ENCODE peak calls at places on chromosomes 12 and 14, in ten cellular contexts. N is effector memory CD4-positive, alpha-beta T cell; A is SW480; R is retina; V is left ventricle myocardium inferior; L is fibroblast of lung; W is stimulated activated CD4-positive, alpha-beta T cell treated with anti-CD3 and anti-CD28 coated beads, Interleukin-1b, Interleukin-23, amount 100 ng/mL, for 4 hours; F is PC-3; B is HCEC 1CT; G is GM04504. K is an unnamed sample.
A peak's percentile ranks its signal among the peaks of the same experiment; 100 is the strongest.

GRCh38 chr14:39731912-39732311 is 299.7 kb upstream of the FBXO33 start:
- DNase-seq in R (no peak), F (peak; percentile 21), N (no peak), L (no peak), A (no peak), W (no peak), B (no peak), G (no peak), V (no peak), K (no peak)

GRCh38 chr14:32252030-32252670 is 49.1 kb upstream of the RNU6-8 start:
- DNase-seq in R (peak; percentile 76), V (no peak), A (peak; percentile 79), B (peak; percentile 73), G (peak; percentile 47), N (peak; percentile 8), W (no peak), F (peak; percentile 85), L (peak; percentile 69), K (no peak)

GRCh38 chr14:91327661-91328312 is 83.3 kb upstream of the GPR68 start:
- DNase-seq in N (no peak), V (no peak), A (no peak), F (no peak), W (no peak), R (no peak), G (no peak), L (no peak), B (no peak), K (no peak)

GRCh38 chr12:54024127-54024526 is 4.1 kb upstream of the HOXC6 start:
- DNase-seq in B (no peak), A (no peak), L (no peak), F (no peak), R (no peak), N (no peak), G (no peak), W (no peak), V (no peak), K (no peak)

GRCh38 chr12:42846782-42847181 is 257.2 kb upstream of the PRICKLE1 start:
- DNase-seq in G (no peak), V (no peak), F (no peak), R (no peak), W (no peak), B (no peak), N (no peak), L (no peak), A (no peak), K (no peak)

GRCh38 chr12:89156862-89157262 is 195.4 kb downstream of the DUSP6 start:
- DNase-seq in W (no peak), L (peak; percentile 79), N (no peak), R (no peak), A (no peak), B (peak; percentile 66), G (peak; percentile 69), V (no peak), F (no peak), K (no peak)

GRCh38 chr12:29208060-29208459 is 59.0 kb downstream of the FAR2 start:
- DNase-seq in W (no peak), G (no peak), B (no peak), F (no peak), L (no peak), R (no peak), V (no peak), A (no peak), N (no peak), K (no peak)

GRCh38 chr12:12592930-12593329 is 18.7 kb upstream of the CREBL2 start:
- DNase-seq in N (no peak), G (peak; percentile 11), A (peak; percentile 69), W (no peak), L (peak; percentile 71), F (peak; percentile 62), V (no peak), B (peak; percentile 46), R (no peak), K (no peak)

GRCh38 chr12:34295366-34296142 is 273.3 kb downstream of the ALG10 start:
- DNase-seq in R (no peak), B (no peak), A (no peak), N (no peak), L (no peak), G (no peak), F (no peak), V (peak; percentile 3), W (no peak), K (no peak)

GRCh38 chr12:65958456-65958855 is 134.2 kb downstream of the HMGA2 start:
- DNase-seq in R (no peak), G (no peak), V (no peak), L (no peak), W (no peak), A (no peak), B (peak; percentile 0), N (no peak), F (peak; percentile 93), K (peak; percentile 75)

GRCh38 chr12:48865141-48865440 is 579 bp downstream of the RND1 start:
- DNase-seq in F (no peak), B (no peak), R (no peak), A (no peak), G (no peak), N (no peak), L (no peak), W (no peak), V (no peak), K (no peak)

GRCh38 chr12:51450816-51451215 is 26.2 kb downstream of the SLC4A8 start:
- DNase-seq in R (no peak), A (no peak), B (no peak), V (no peak), G (no peak), N (no peak), L (no peak), W (no peak), F (no peak), K (no peak)

GRCh38 chr12:117582135-117582784 is 220.8 kb upstream of the NOS1 start:
- DNase-seq in G (peak; percentile 18), F (no peak), N (no peak), L (no peak), V (no peak), B (no peak), A (no peak), R (no peak), W (no peak), K (no peak)

GRCh38 chr12:99131761-99132199 is 486.7 kb downstream of the APAF1 start:
- DNase-seq in R (peak; percentile 78), A (no peak), F (no peak), N (no peak), G (no peak), B (no peak), L (peak; percentile 41), V (peak; percentile 54), W (no peak), K (no peak)

GRCh38 chr12:21353487-21353886 is 18.8 kb upstream of the SLCO1A2 start:
- DNase-seq in G (no peak), N (no peak), W (no peak), V (no peak), R (no peak), B (no peak), F (no peak), L (no peak), A (no peak), K (no peak)

GRCh38 chr12:2285462-2285861 is 232.7 kb downstream of the CACNA1C start:
- DNase-seq in B (no peak), V (no peak), G (no peak), R (no peak), F (no peak), L (no peak), N (no peak), A (no peak), W (no peak), K (no peak)

GRCh38 chr12:108955225-108955835 is 65.5 kb downstream of the SVOP start:
- DNase-seq in N (no peak), W (no peak), L (peak; percentile 46), V (peak; percentile 47), F (peak; percentile 41), A (peak; percentile 54), R (peak; percentile 48), B (no peak), G (peak; percentile 5), K (peak; percentile 84)

GRCh38 chr12:115375188-115375991 is 691.4 kb upstream of the TBX3 start:
- DNase-seq in L (peak; percentile 85), F (peak; percentile 74), B (peak; percentile 42), A (peak; percentile 64), W (no peak), N (no peak), G (peak; percentile 38), R (no peak), V (no peak), K (peak; percentile 83)

GRCh38 chr14:105843444-105844046 is 317.2 kb downstream of the TMEM121 start:
- DNase-seq in F (no peak), A (no peak), N (no peak), R (no peak), W (no peak), L (no peak), V (no peak), G (no peak), B (no peak), K (no peak)

GRCh38 chr12:65535951-65536350 is 257.5 kb downstream of the MSRB3 start:
- DNase-seq in F (no peak), R (no peak), N (no peak), B (no peak), V (no peak), W (no peak), A (no peak), G (no peak), L (peak; percentile 49), K (no peak)

GRCh38 chr14:54338696-54339317 is 58.0 kb upstream of the CDKN3 start:
- DNase-seq in B (peak; percentile 43), N (no peak), V (no peak), G (no peak), F (peak; percentile 93), R (no peak), L (peak; percentile 67), A (peak; percentile 25), W (no peak), K (no peak)

GRCh38 chr14:93619176-93619793 is 169.0 kb downstream of the PRIMA1 start:
- DNase-seq in R (peak; percentile 31), G (peak; percentile 15), V (no peak), F (peak; percentile 68), A (peak; percentile 42), W (no peak), L (peak; percentile 34), N (no peak), B (peak; percentile 48), K (peak; percentile 32)

GRCh38 chr14:95507701-95508103 is 8.7 kb downstream of the SYNE3 start:
- DNase-seq in G (no peak), V (no peak), W (no peak), R (no peak), F (peak; percentile 78), B (peak; percentile 71), L (peak; percentile 87), A (peak; percentile 89), N (no peak), K (peak; percentile 66)

GRCh38 chr12:109762071-109762672 is 48.5 kb downstream of the FAM222A start:
- DNase-seq in V (no peak), L (no peak), N (no peak), F (no peak), G (no peak), A (no peak), B (no peak), W (no peak), R (no peak), K (no peak)

GRCh38 chr14:50225974-50226297 is 5.4 kb downstream of the SOS2 start:
- DNase-seq in L (no peak), W (no peak), F (no peak), V (no peak), B (no peak), R (no peak), A (no peak), G (no peak), N (no peak), K (no peak)

GRCh38 chr12:101891462-101891971 is 14.1 kb downstream of the DRAM1 start:
- DNase-seq in R (no peak), L (peak; percentile 92), F (peak; percentile 69), A (no peak), V (no peak), G (peak; percentile 66), N (no peak), B (peak; percentile 96), W (no peak), K (peak; percentile 54)